ENCODE peak calls at places on chromosomes 5 and 9, in four cellular contexts. V is H1, H is mesendoderm, Z is H9. G is an unnamed sample.

GRCh38 chr5:179264053-179264540 is 81.2 kb downstream of the ADAMTS2 start:
- DNase-seq in V (no peak), H (no peak), Z (peak; percentile 20), G (no peak)

GRCh38 chr5:14569948-14570691 is 11.5 kb upstream of the OTULINL start:
- DNase-seq in V (no peak), H (no peak), Z (no peak), G (no peak)

GRCh38 chr5:161925960-161926359 is 78.0 kb downstream of the GABRA1 start:
- DNase-seq in V (no peak), H (peak; percentile 4), Z (peak; percentile 34), G (no peak)

GRCh38 chr5:181114284-181114843 is 16.6 kb downstream of the OR2V1 start:
- DNase-seq in V (no peak), H (peak; percentile 19), Z (peak; percentile 52), G (no peak)

GRCh38 chr9:136232964-136233363 is 12.6 kb downstream of the QSOX2 start:
- DNase-seq in V (no peak), H (no peak), Z (no peak), G (no peak)

GRCh38 chr5:22319798-22320197 is 533.3 kb downstream of the CDH12 start:
- DNase-seq in V (no peak), H (peak; percentile 47), Z (no peak), G (no peak)

GRCh38 chr5:74257645-74258328 is 382.7 kb downstream of the ENC1 start:
- DNase-seq in V (no peak), H (no peak), Z (no peak), G (peak; percentile 55)

GRCh38 chr5:114458726-114459125 is 96.9 kb downstream of the KCNN2 start:
- DNase-seq in V (no peak), H (no peak), Z (no peak), G (no peak)

GRCh38 chr9:30925635-30926034 is 1458.8 kb upstream of the ACO1 start:
- DNase-seq in V (no peak), H (no peak), Z (no peak), G (no peak)

GRCh38 chr5:164392531-164392930 is 887.1 kb downstream of the MAT2B start:
- DNase-seq in V (no peak), H (no peak), Z (no peak), G (no peak)

GRCh38 chr5:150473673-150474358 is 24.3 kb upstream of the RPS14 start:
- DNase-seq in V (peak; percentile 82), H (peak; percentile 99), Z (peak; percentile 90), G (peak; percentile 44)

GRCh38 chr5:176632777-176633176 is 2.3 kb downstream of the EIF4E1B start:
- DNase-seq in V (no peak), H (no peak), Z (no peak), G (no peak)

GRCh38 chr5:132052520-132052919 is 7.9 kb upstream of the IL3 start:
- DNase-seq in V (no peak), H (no peak), Z (peak; percentile 8), G (no peak)

GRCh38 chr5:61625682-61626620 is 293.9 kb downstream of the ZSWIM6 start:
- DNase-seq in V (peak; percentile 29), H (peak; percentile 78), Z (peak; percentile 79), G (peak; percentile 11)

GRCh38 chr9:136582977-136583735 is 37.3 kb upstream of the NOTCH1 start:
- DNase-seq in V (no peak), H (no peak), Z (no peak), G (no peak)

GRCh38 chr5:120516799-120517198 is 52.7 kb downstream of the PRR16 start:
- DNase-seq in V (no peak), H (no peak), Z (no peak), G (peak; percentile 63)

GRCh38 chr5:43815504-43815903 is 212.5 kb downstream of the NNT start:
- DNase-seq in V (no peak), H (peak; percentile 28), Z (no peak), G (no peak)

GRCh38 chr9:125522328-125522725 is 184.7 kb downstream of the MAPKAP1 start:
- DNase-seq in V (no peak), H (no peak), Z (no peak), G (peak; percentile 76)

GRCh38 chr5:179967489-179967888 is 59.8 kb upstream of the TBC1D9B start:
- DNase-seq in V (no peak), H (peak; percentile 53), Z (no peak), G (peak; percentile 20)

GRCh38 chr5:67447732-67448131 is 251.1 kb upstream of the CD180 start:
- DNase-seq in V (no peak), H (no peak), Z (no peak), G (no peak)

GRCh38 chr9:121551985-121552753 is 52.5 kb upstream of the GGTA1 start:
- DNase-seq in V (no peak), H (no peak), Z (no peak), G (no peak)

GRCh38 chr5:19264821-19265220 is 723.2 kb downstream of the CDH18 start:
- DNase-seq in V (no peak), H (no peak), Z (no peak), G (no peak)

GRCh38 chr5:149860801-149861322 is 83.7 kb downstream of the PDE6A start:
- DNase-seq in V (peak; percentile 34), H (peak; percentile 38), Z (no peak), G (no peak)

GRCh38 chr5:148961261-148962199 is 101.3 kb downstream of the SH3TC2 start:
- DNase-seq in V (no peak), H (no peak), Z (no peak), G (peak; percentile 61)

GRCh38 chr5:176823869-176824412 is 13.6 kb downstream of the UNC5A start:
- DNase-seq in V (no peak), H (no peak), Z (peak; percentile 78), G (no peak)

GRCh38 chr5:135537271-135537670 is 1.5 kb upstream of the NEUROG1 start:
- DNase-seq in V (no peak), H (no peak), Z (no peak), G (no peak)

GRCh38 chr5:116947691-116948528 is 373.3 kb upstream of the SEMA6A start:
- DNase-seq in V (peak; percentile 93), H (peak; percentile 97), Z (peak; percentile 96), G (no peak)

GRCh38 chr5:154366353-154366752 is 79.4 kb upstream of the SAP30L start:
- DNase-seq in V (no peak), H (peak; percentile 69), Z (no peak), G (peak; percentile 82)

GRCh38 chr5:157456301-157456700 is 3.7 kb upstream of the NIPAL4 start:
- DNase-seq in V (no peak), H (no peak), Z (peak; percentile 20), G (no peak)

GRCh38 chr5:3303777-3304176 is 291.9 kb upstream of the IRX1 start:
- DNase-seq in V (no peak), H (no peak), Z (no peak), G (no peak)

GRCh38 chr9:134719331-134719730 is 77.7 kb downstream of the COL5A1 start:
- DNase-seq in V (no peak), H (no peak), Z (no peak), G (no peak)

GRCh38 chr9:134720136-134720753 is 78.6 kb downstream of the COL5A1 start:
- DNase-seq in V (no peak), H (no peak), Z (no peak), G (no peak)

GRCh38 chr9:134717793-134718645 is 76.4 kb downstream of the COL5A1 start:
- DNase-seq in V (no peak), H (no peak), Z (no peak), G (no peak)

GRCh38 chr9:134716067-134716466 is 74.5 kb downstream of the COL5A1 start:
- DNase-seq in V (no peak), H (no peak), Z (no peak), G (peak; percentile 11)

GRCh38 chr9:134717056-134717455 is 75.5 kb downstream of the COL5A1 start:
- DNase-seq in V (no peak), H (no peak), Z (no peak), G (no peak)
- H4K5ac ChIP-seq in V (no peak overlapping the region), H (no peak overlapping the region), Z (no peak overlapping the region), G (no peak overlapping the region)

GRCh38 chr9:137619240-137620090 is 660 bp downstream of the EHMT1 start:
- DNase-seq in V (no peak), H (peak; percentile 45), Z (no peak), G (peak; percentile 36)

GRCh38 chr9:137620581-137620980 is 1.8 kb downstream of the EHMT1 start:
- DNase-seq in V (no peak), H (no peak), Z (no peak), G (no peak)

GRCh38 chr9:137621131-137621757 is 2.4 kb downstream of the EHMT1 start:
- DNase-seq in V (no peak), H (no peak), Z (no peak), G (no peak)

GRCh38 chr9:137615387-137615871 is 3.4 kb upstream of the EHMT1 start:
- DNase-seq in V (no peak), H (no peak), Z (no peak), G (no peak)

DNA sequence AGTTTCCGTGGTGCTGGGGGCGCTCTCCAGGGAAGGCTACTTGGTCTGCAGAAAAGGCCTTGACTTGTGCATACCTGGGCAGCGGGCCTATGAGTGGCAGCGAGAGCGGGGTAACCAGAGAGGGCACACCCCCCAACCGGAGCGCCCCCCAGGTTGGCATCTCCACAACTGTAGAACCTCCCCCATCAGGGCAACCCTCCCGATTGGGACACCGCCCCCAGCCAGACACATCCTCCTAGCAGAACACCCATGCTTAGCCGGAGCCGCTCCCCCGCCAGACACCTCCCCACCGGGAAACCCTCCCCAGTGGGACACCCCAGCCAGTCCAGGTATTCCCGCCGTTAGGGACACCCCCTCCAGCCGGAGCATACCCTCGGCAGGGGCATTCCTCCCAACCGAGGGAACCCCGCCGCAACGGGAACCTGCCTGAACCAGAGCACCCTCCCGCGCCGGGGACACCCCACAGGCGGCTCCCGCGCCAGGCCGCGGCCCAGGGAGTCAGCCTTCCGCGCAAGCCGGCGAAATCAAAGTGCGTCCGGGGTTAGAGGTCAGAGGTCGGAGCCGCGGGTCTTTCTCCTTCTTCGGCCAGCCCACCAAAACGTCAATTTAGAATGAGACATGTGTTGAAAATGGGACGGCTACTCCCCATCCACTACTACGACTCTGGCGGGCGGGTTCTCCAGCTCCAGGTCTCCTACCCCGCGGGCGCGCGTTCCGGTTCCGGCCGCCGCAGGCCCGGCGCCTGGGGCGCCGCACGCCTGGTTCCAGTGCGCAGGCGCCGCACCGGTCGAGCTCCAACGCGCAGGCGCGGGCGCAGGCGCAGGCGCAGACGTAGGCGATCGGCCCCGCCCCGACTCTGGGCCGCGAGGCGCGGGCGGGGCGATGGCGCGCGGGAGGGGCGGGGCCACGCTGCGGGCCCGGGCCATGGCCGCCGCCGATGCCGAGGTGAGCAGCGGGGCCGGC is at the start of gene EHMT1:
- DNase-seq in V (peak; percentile 46), H (peak; percentile 87), Z (peak; percentile 83), G (peak; percentile 74)
- H4K5ac ChIP-seq in V (peak within 1 kb of the TSS; percentile 63), H (no peak within 1 kb of the TSS), Z (no peak within 1 kb of the TSS), G (peak within 1 kb of the TSS; percentile 94)

DNA sequence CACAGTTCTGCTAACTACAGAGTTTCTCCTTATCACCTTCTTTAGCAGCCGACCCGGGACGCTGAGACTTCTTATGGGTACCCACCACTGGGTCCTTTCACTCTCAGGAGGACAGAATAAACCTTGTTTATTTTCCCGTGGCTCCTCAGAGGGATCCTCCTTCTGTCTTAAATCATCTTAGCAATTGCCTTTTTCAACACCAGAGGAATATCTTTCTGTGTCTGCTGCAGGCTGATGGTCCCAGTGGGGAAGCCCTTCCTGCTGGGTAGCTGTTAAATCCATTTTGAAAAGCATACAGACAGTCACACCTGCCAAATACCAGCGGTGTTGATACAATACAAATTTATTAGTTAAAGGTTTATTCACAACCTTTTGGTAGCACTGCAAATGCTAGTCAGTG is 222.8 kb downstream of the AOPEP start:
- DNase-seq in V (no peak), H (peak; percentile 49), Z (no peak), G (no peak)
- H4K5ac ChIP-seq in V (no peak overlapping the region), H (no peak overlapping the region), Z (no peak overlapping the region), G (no peak overlapping the region)

DNA sequence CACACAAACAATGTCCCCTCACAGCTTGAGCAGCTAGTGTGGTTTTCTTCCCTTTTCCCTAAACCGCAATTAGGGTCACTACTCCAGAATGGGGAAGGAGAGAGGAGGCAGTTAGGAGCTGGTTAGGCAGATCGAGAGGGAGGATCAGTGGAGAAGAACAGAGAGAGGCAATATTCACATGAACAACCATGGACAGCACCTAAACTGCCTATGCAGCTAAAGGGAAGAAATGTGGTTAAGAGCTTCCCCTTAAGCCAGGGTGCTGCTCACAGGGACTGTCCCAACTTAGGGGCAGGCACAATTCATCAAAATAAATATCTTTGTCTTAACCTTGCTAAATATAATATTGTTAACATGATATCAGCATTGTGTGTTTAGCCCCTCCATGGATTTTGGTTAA is 359.3 kb upstream of the CDH18 start:
- DNase-seq in V (no peak), H (no peak), Z (no peak), G (no peak)
- H4K5ac ChIP-seq in V (no peak overlapping the region), H (no peak overlapping the region), Z (no peak overlapping the region), G (no peak overlapping the region)

G was measured in IMR-90.